ENCODE peak calls at places on chromosomes 2 and 18, in five cellular contexts. One of them, this sample, is unnamed.

GRCh38 chr2:224934542-224935188 is 107.6 kb downstream of the DOCK10 start:
- DNase-seq in spleen: no peak
- DNase-seq in pancreas: no peak
- DNase-seq in neural progenitor cell: peak; percentile 8
- DNase-seq in endothelial cell of umbilical vein: no peak
- DNase-seq in this sample: no peak

GRCh38 chr2:95270541-95271081 is 3.6 kb upstream of the PROM2 start:
- DNase-seq in endothelial cell of umbilical vein: no peak
- DNase-seq in pancreas: no peak
- DNase-seq in spleen: peak; percentile 64
- DNase-seq in neural progenitor cell: no peak
- DNase-seq in this sample: peak; percentile 66

GRCh38 chr2:43121915-43122314 is 104.5 kb downstream of the ZFP36L2 start:
- DNase-seq in spleen: no peak
- DNase-seq in endothelial cell of umbilical vein: no peak
- DNase-seq in neural progenitor cell: peak; percentile 2
- DNase-seq in pancreas: no peak
- DNase-seq in this sample: no peak

GRCh38 chr2:71887196-71887595 is 260.5 kb downstream of the CYP26B1 start:
- DNase-seq in spleen: no peak
- DNase-seq in pancreas: no peak
- DNase-seq in endothelial cell of umbilical vein: no peak
- DNase-seq in neural progenitor cell: no peak
- DNase-seq in this sample: peak; percentile 46

GRCh38 chr2:5766051-5766450 is 73.9 kb downstream of the SOX11 start:
- DNase-seq in pancreas: no peak
- DNase-seq in endothelial cell of umbilical vein: no peak
- DNase-seq in neural progenitor cell: no peak
- DNase-seq in spleen: no peak
- DNase-seq in this sample: no peak

GRCh38 chr18:50507120-50507590 is 52.7 kb upstream of the MAPK4 start:
- DNase-seq in pancreas: peak; percentile 22
- DNase-seq in endothelial cell of umbilical vein: no peak
- DNase-seq in neural progenitor cell: peak; percentile 87
- DNase-seq in spleen: no peak
- DNase-seq in this sample: no peak

GRCh38 chr2:69958480-69958879 is 3.0 kb downstream of the ASPRV1 start:
- DNase-seq in spleen: no peak
- DNase-seq in endothelial cell of umbilical vein: no peak
- DNase-seq in neural progenitor cell: no peak
- DNase-seq in pancreas: no peak
- DNase-seq in this sample: no peak

GRCh38 chr2:222946700-222947278 is 86.0 kb downstream of the ACSL3 start:
- DNase-seq in spleen: no peak
- DNase-seq in neural progenitor cell: no peak
- DNase-seq in endothelial cell of umbilical vein: no peak
- DNase-seq in pancreas: no peak
- DNase-seq in this sample: no peak

GRCh38 chr2:8456149-8457091 is 225.4 kb upstream of the ID2 start:
- DNase-seq in endothelial cell of umbilical vein: no peak
- DNase-seq in spleen: no peak
- DNase-seq in pancreas: no peak
- DNase-seq in neural progenitor cell: no peak
- DNase-seq in this sample: peak; percentile 66

GRCh38 chr2:240143801-240144648 is 3.6 kb upstream of the OTOS start:
- DNase-seq in endothelial cell of umbilical vein: peak; percentile 49
- DNase-seq in spleen: peak; percentile 94
- DNase-seq in pancreas: peak; percentile 44
- DNase-seq in neural progenitor cell: peak; percentile 82
- DNase-seq in this sample: no peak

GRCh38 chr2:192969055-192969454 is 774.3 kb upstream of the TMEFF2 start:
- DNase-seq in neural progenitor cell: no peak
- DNase-seq in pancreas: no peak
- DNase-seq in spleen: no peak
- DNase-seq in endothelial cell of umbilical vein: no peak
- DNase-seq in this sample: no peak

GRCh38 chr18:24076950-24077349 is 61.9 kb upstream of the CABYR start:
- DNase-seq in spleen: no peak
- DNase-seq in neural progenitor cell: no peak
- DNase-seq in endothelial cell of umbilical vein: no peak
- DNase-seq in pancreas: no peak
- DNase-seq in this sample: no peak

GRCh38 chr2:74777161-74777900 is 56.6 kb upstream of the HK2 start:
- DNase-seq in pancreas: no peak
- DNase-seq in neural progenitor cell: no peak
- DNase-seq in spleen: no peak
- DNase-seq in endothelial cell of umbilical vein: no peak
- DNase-seq in this sample: no peak

GRCh38 chr2:233426619-233427342 is 72.5 kb downstream of the DGKD start:
- DNase-seq in neural progenitor cell: no peak
- DNase-seq in pancreas: no peak
- DNase-seq in endothelial cell of umbilical vein: no peak
- DNase-seq in spleen: no peak
- DNase-seq in this sample: no peak

GRCh38 chr18:56542488-56542887 is 95.9 kb downstream of the TXNL1 start:
- DNase-seq in spleen: no peak
- DNase-seq in endothelial cell of umbilical vein: no peak
- DNase-seq in neural progenitor cell: no peak
- DNase-seq in pancreas: no peak
- DNase-seq in this sample: no peak

GRCh38 chr2:239465017-239466001 is 64.5 kb upstream of the HDAC4 start:
- DNase-seq in pancreas: peak; percentile 63
- DNase-seq in endothelial cell of umbilical vein: no peak
- DNase-seq in neural progenitor cell: no peak
- DNase-seq in spleen: peak; percentile 84
- DNase-seq in this sample: peak; percentile 79

GRCh38 chr2:212912445-212913103 is 238.8 kb downstream of the IKZF2 start:
- DNase-seq in endothelial cell of umbilical vein: peak; percentile 87
- DNase-seq in neural progenitor cell: no peak
- DNase-seq in pancreas: peak; percentile 16
- DNase-seq in spleen: no peak
- DNase-seq in this sample: no peak

GRCh38 chr2:219246559-219246958 is 1.3 kb downstream of the STK16 start:
- DNase-seq in spleen: no peak
- DNase-seq in endothelial cell of umbilical vein: no peak
- DNase-seq in pancreas: no peak
- DNase-seq in neural progenitor cell: no peak
- DNase-seq in this sample: no peak

GRCh38 chr2:32697156-32697555 is 69.3 kb downstream of the TTC27 start:
- DNase-seq in pancreas: no peak
- DNase-seq in neural progenitor cell: no peak
- DNase-seq in endothelial cell of umbilical vein: no peak
- DNase-seq in spleen: no peak
- DNase-seq in this sample: no peak

GRCh38 chr2:165214093-165214492 is 10.2 kb upstream of the SCN3A start:
- DNase-seq in spleen: no peak
- DNase-seq in endothelial cell of umbilical vein: no peak
- DNase-seq in pancreas: no peak
- DNase-seq in neural progenitor cell: no peak
- DNase-seq in this sample: no peak

GRCh38 chr2:188622898-188623297 is 331.2 kb downstream of the GULP1 start:
- DNase-seq in spleen: no peak
- DNase-seq in endothelial cell of umbilical vein: no peak
- DNase-seq in pancreas: no peak
- DNase-seq in neural progenitor cell: no peak
- DNase-seq in this sample: no peak

GRCh38 chr18:47215554-47216138 is 35.8 kb downstream of the SKOR2 start:
- DNase-seq in spleen: no peak
- DNase-seq in endothelial cell of umbilical vein: peak; percentile 47
- DNase-seq in neural progenitor cell: peak; percentile 76
- DNase-seq in pancreas: no peak
- DNase-seq in this sample: no peak

GRCh38 chr2:58574873-58575272 is 333.7 kb upstream of the FANCL start:
- DNase-seq in pancreas: no peak
- DNase-seq in endothelial cell of umbilical vein: peak; percentile 29
- DNase-seq in spleen: no peak
- DNase-seq in neural progenitor cell: no peak
- DNase-seq in this sample: no peak

GRCh38 chr2:128166954-128167353 is 76.0 kb downstream of the UGGT1 start:
- DNase-seq in spleen: no peak
- DNase-seq in endothelial cell of umbilical vein: no peak
- DNase-seq in neural progenitor cell: no peak
- DNase-seq in pancreas: no peak
- DNase-seq in this sample: no peak

GRCh38 chr2:130372055-130372832 is 16.4 kb downstream of the PTPN18 start:
- DNase-seq in pancreas: peak; percentile 90
- DNase-seq in neural progenitor cell: peak; percentile 95
- DNase-seq in spleen: peak; percentile 98
- DNase-seq in endothelial cell of umbilical vein: peak; percentile 54
- DNase-seq in this sample: peak; percentile 94

GRCh38 chr2:240431663-240432424 is 3.6 kb upstream of the GPC1 start:
- DNase-seq in neural progenitor cell: no peak
- DNase-seq in pancreas: peak; percentile 11
- DNase-seq in endothelial cell of umbilical vein: no peak
- DNase-seq in spleen: peak; percentile 71
- DNase-seq in this sample: peak; percentile 67

GRCh38 chr2:68750592-68751396 is 16.2 kb downstream of the ARHGAP25 start:
- DNase-seq in spleen: no peak
- DNase-seq in pancreas: no peak
- DNase-seq in neural progenitor cell: no peak
- DNase-seq in endothelial cell of umbilical vein: no peak
- DNase-seq in this sample: no peak

GRCh38 chr2:231545105-231545902 is 15.1 kb upstream of the NMUR1 start:
- DNase-seq in neural progenitor cell: no peak
- DNase-seq in pancreas: peak; percentile 51
- DNase-seq in endothelial cell of umbilical vein: peak; percentile 35
- DNase-seq in spleen: peak; percentile 88
- DNase-seq in this sample: no peak

GRCh38 chr2:40178971-40179370 is 272.9 kb downstream of the SLC8A1 start:
- DNase-seq in neural progenitor cell: no peak
- DNase-seq in spleen: no peak
- DNase-seq in endothelial cell of umbilical vein: no peak
- DNase-seq in pancreas: no peak
- DNase-seq in this sample: no peak

GRCh38 chr18:54247488-54248175 is 21.7 kb upstream of the POLI start:
- DNase-seq in pancreas: no peak
- DNase-seq in spleen: no peak
- DNase-seq in endothelial cell of umbilical vein: no peak
- DNase-seq in neural progenitor cell: peak; percentile 62
- DNase-seq in this sample: no peak

GRCh38 chr2:52144588-52144987 is 1112.7 kb upstream of the NRXN1 start:
- DNase-seq in neural progenitor cell: peak; percentile 71
- DNase-seq in pancreas: no peak
- DNase-seq in spleen: no peak
- DNase-seq in endothelial cell of umbilical vein: no peak
- DNase-seq in this sample: no peak

GRCh38 chr2:27496357-27497287 is at the start of gene GCKR:
- DNase-seq in pancreas: peak; percentile 52
- DNase-seq in neural progenitor cell: no peak
- DNase-seq in spleen: no peak
- DNase-seq in endothelial cell of umbilical vein: peak; percentile 28
- DNase-seq in this sample: no peak

GRCh38 chr2:110180036-110180435 is 24.8 kb downstream of the NPHP1 start:
- DNase-seq in pancreas: no peak
- DNase-seq in endothelial cell of umbilical vein: no peak
- DNase-seq in neural progenitor cell: no peak
- DNase-seq in spleen: no peak
- DNase-seq in this sample: no peak

GRCh38 chr2:201452856-201453643 is 1.5 kb downstream of the STRADB start:
- DNase-seq in neural progenitor cell: no peak
- DNase-seq in endothelial cell of umbilical vein: no peak
- DNase-seq in spleen: no peak
- DNase-seq in pancreas: no peak
- DNase-seq in this sample: no peak
- H3K4me3 ChIP-seq in neural progenitor cell: peak overlapping the region; percentile 92
- H3K4me3 ChIP-seq in endothelial cell of umbilical vein: no peak overlapping the region
- H3K4me3 ChIP-seq in spleen: no peak overlapping the region
- H3K4me3 ChIP-seq in pancreas: peak overlapping the region; percentile 83
- H3K4me3 ChIP-seq in this sample: peak overlapping the region; percentile 95

GRCh38 chr18:14221689-14222088 is 89.5 kb upstream of the ZNF519 start:
- DNase-seq in endothelial cell of umbilical vein: no peak
- DNase-seq in neural progenitor cell: no peak
- DNase-seq in pancreas: peak; percentile 14
- DNase-seq in spleen: peak; percentile 69
- DNase-seq in this sample: no peak
- H3K27ac ChIP-seq in endothelial cell of umbilical vein: no peak overlapping the region
- H3K27ac ChIP-seq in neural progenitor cell: no peak overlapping the region
- H3K27ac ChIP-seq in pancreas: no peak overlapping the region
- H3K27ac ChIP-seq in spleen: no peak overlapping the region
- H3K27ac ChIP-seq in this sample: no peak overlapping the region

GRCh38 chr2:46091004-46091403 is 206.2 kb upstream of the EPAS1 start:
- DNase-seq in endothelial cell of umbilical vein: peak; percentile 33
- DNase-seq in pancreas: no peak
- DNase-seq in spleen: no peak
- DNase-seq in neural progenitor cell: peak; percentile 6
- DNase-seq in this sample: no peak
- TF ChIP-seq CTCF in endothelial cell of umbilical vein: peak; percentile 33
- TF ChIP-seq CTCF in pancreas: no peak
- TF ChIP-seq CTCF in spleen: peak; percentile 14
- TF ChIP-seq CTCF in neural progenitor cell: peak; percentile 20
- TF ChIP-seq CTCF in this sample: no peak

GRCh38 chr2:237677951-237678481 is 50.6 kb downstream of the LRRFIP1 start:
- DNase-seq in pancreas: no peak
- DNase-seq in neural progenitor cell: no peak
- DNase-seq in endothelial cell of umbilical vein: peak; percentile 60
- DNase-seq in spleen: peak; percentile 76
- DNase-seq in this sample: no peak
- H3K4me3 ChIP-seq in pancreas: no peak overlapping the region
- H3K4me3 ChIP-seq in neural progenitor cell: no peak overlapping the region
- H3K4me3 ChIP-seq in endothelial cell of umbilical vein: no peak overlapping the region
- H3K4me3 ChIP-seq in spleen: no peak overlapping the region
- H3K4me3 ChIP-seq in this sample: peak overlapping the region; percentile 54

DNA sequence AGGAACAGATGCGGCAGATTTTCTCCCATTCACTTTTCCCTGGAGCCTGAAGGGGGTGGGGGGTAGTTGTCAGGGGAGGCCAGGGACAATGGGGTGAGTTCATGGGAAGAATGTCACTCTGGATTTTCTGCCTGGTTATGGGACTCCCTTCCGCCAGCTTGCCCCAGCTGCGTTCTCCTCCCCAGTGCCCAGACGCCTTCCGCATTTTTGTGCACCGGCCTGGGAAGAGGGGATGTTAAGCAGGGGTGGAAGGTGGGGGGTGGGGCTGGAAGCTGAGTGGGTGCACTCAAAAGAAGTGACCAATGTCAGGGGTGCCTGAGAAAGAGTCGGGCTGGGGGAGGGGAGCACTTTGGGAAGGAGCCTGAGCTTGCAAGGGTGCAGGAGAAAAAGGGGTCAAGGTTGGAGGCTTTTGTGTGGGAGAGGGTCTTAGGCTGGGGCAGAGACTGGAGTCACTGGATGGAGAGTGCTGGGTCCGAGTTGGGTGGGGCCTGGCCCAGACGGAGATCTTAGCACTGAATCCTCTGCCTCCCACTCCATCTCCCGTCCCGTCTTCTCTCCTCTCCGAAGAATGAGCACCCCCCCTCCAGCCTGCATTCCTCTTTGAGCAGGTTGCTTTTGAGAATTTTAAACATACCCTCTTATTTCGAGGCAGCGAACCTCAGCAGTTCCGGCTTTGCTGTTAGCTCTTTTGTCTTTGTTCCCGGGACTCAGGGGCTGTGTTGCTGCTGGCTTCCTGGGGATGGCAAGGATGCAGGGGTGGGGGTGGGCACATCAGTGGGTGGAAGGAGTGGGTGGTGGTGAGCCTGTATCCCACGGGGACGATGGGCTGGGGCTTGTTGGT is 2.7 kb downstream of the IGFBP2 start:
- DNase-seq in endothelial cell of umbilical vein: no peak
- DNase-seq in spleen: no peak
- DNase-seq in neural progenitor cell: peak; percentile 89
- DNase-seq in pancreas: peak; percentile 52
- DNase-seq in this sample: peak; percentile 82
- H3K27ac ChIP-seq in endothelial cell of umbilical vein: peak overlapping the region; percentile 53
- H3K27ac ChIP-seq in spleen: peak overlapping the region; percentile 41
- H3K27ac ChIP-seq in neural progenitor cell: peak overlapping the region; percentile 92
- H3K27ac ChIP-seq in pancreas: peak overlapping the region; percentile 73
- H3K27ac ChIP-seq in this sample: peak overlapping the region; percentile 89